ENCODE peak calls at places on chromosomes 2 and 18, in five cellular contexts. R, V, S, P and K are unnamed samples.

GRCh38 chr2:159174759-159175158 is 111.7 kb downstream of the WDSUB1 start:
- DNase-seq in R (no peak), V (no peak), S (no peak), P (no peak), K (no peak)

GRCh38 chr2:226981731-226982373 is 146.0 kb downstream of the RHBDD1 start:
- DNase-seq in R (no peak), V (no peak), S (no peak), P (no peak), K (no peak)

GRCh38 chr2:231614559-231615057 is 21.9 kb downstream of the TEX44 start:
- DNase-seq in R (peak; percentile 57), V (no peak), S (no peak), P (no peak), K (no peak)

GRCh38 chr2:28810384-28811285 is at the start of gene SPDYA:
- DNase-seq in R (peak; percentile 80), V (no peak), S (no peak), P (peak; percentile 70), K (peak; percentile 80)

GRCh38 chr2:121103969-121104368 is 181.0 kb downstream of the TFCP2L1 start:
- DNase-seq in R (no peak), V (no peak), S (no peak), P (no peak), K (no peak)

GRCh38 chr2:134229540-134229939 is 24.3 kb upstream of the MGAT5 start:
- DNase-seq in R (no peak), V (no peak), S (no peak), P (no peak), K (no peak)

GRCh38 chr2:20194097-20194989 is 30.6 kb downstream of the SDC1 start:
- DNase-seq in R (no peak), V (no peak), S (no peak), P (no peak), K (no peak)

GRCh38 chr18:32093106-32093511 is 1.4 kb downstream of the RNF138 start:
- DNase-seq in R (peak; percentile 73), V (no peak), S (no peak), P (peak; percentile 67), K (peak; percentile 69)

GRCh38 chr2:119864318-119864717 is 104.6 kb downstream of the PTPN4 start:
- DNase-seq in R (peak; percentile 49), V (no peak), S (no peak), P (no peak), K (no peak)

GRCh38 chr18:77530732-77531131 is 281.1 kb downstream of the GALR1 start:
- DNase-seq in R (no peak), V (no peak), S (no peak), P (no peak), K (no peak)

GRCh38 chr2:206218792-206219509 is 55.5 kb upstream of the ZDBF2 start:
- DNase-seq in R (no peak), V (no peak), S (no peak), P (no peak), K (no peak)

GRCh38 chr2:74080346-74080745 is 67.4 kb downstream of the BOLA3 start:
- DNase-seq in R (no peak), V (no peak), S (no peak), P (no peak), K (peak; percentile 27)
- TF ChIP-seq CTCF in R (no peak), V (no peak), S (peak; percentile 10), P (no peak), K (peak; percentile 45)

GRCh38 chr2:31411771-31412170 is 2.8 kb downstream of the XDH start:
- DNase-seq in R (no peak), V (no peak), S (no peak), P (no peak), K (no peak)

GRCh38 chr2:31413876-31414550 is 529 bp downstream of the XDH start:
- DNase-seq in R (no peak), V (no peak), S (no peak), P (no peak), K (no peak)

GRCh38 chr2:31415421-31415820 is 879 bp upstream of the XDH start:
- DNase-seq in R (no peak), V (no peak), S (peak; percentile 82), P (no peak), K (no peak)

GRCh38 chr2:31413025-31413424 is 1.5 kb downstream of the XDH start:
- DNase-seq in R (no peak), V (no peak), S (peak; percentile 46), P (no peak), K (peak; percentile 70)

GRCh38 chr2:31414601-31415241 is at the start of gene XDH:
- DNase-seq in R (no peak), V (no peak), S (no peak), P (no peak), K (no peak)
- H3K4me3 ChIP-seq in R (no peak within 1 kb of the TSS), V (no peak within 1 kb of the TSS), S (no peak within 1 kb of the TSS), P (no peak within 1 kb of the TSS), K (no peak within 1 kb of the TSS)

GRCh38 chr2:236321430-236321829 is 57.2 kb upstream of the ASB18 start:
- DNase-seq in R (no peak), V (no peak), S (no peak), P (no peak), K (no peak)

GRCh38 chr2:236317938-236318396 is 53.8 kb upstream of the ASB18 start:
- DNase-seq in R (no peak), V (no peak), S (no peak), P (no peak), K (no peak)

GRCh38 chr2:236318401-236318800 is 54.2 kb upstream of the ASB18 start:
- DNase-seq in R (no peak), V (no peak), S (no peak), P (no peak), K (no peak)

GRCh38 chr2:236319036-236319435 is 54.8 kb upstream of the ASB18 start:
- DNase-seq in R (no peak), V (no peak), S (no peak), P (no peak), K (no peak)
- TF ChIP-seq CTCF in R (no peak), V (no peak), S (no peak), P (no peak), K (no peak)

GRCh38 chr18:45958730-45959129 is 8.4 kb downstream of the EPG5 start:
- DNase-seq in R (no peak), V (no peak), S (no peak), P (no peak), K (no peak)
- H3K4me3 ChIP-seq in R (no peak overlapping the region), V (no peak overlapping the region), S (no peak overlapping the region), P (no peak overlapping the region), K (no peak overlapping the region)

GRCh38 chr2:220077488-220077887 is 450.1 kb downstream of the SLC4A3 start:
- DNase-seq in R (no peak), V (no peak), S (peak; percentile 34), P (peak; percentile 72), K (peak; percentile 75)

GRCh38 chr2:220078439-220078838 is 451.0 kb downstream of the SLC4A3 start:
- DNase-seq in R (no peak), V (no peak), S (peak; percentile 12), P (peak; percentile 43), K (peak; percentile 7)

GRCh38 chr2:220075835-220076234 is 448.4 kb downstream of the SLC4A3 start:
- DNase-seq in R (no peak), V (no peak), S (no peak), P (no peak), K (no peak)

GRCh38 chr2:220079595-220079994 is 452.2 kb downstream of the SLC4A3 start:
- DNase-seq in R (no peak), V (no peak), S (no peak), P (no peak), K (no peak)

GRCh38 chr2:220076734-220077133 is 449.3 kb downstream of the SLC4A3 start:
- DNase-seq in R (no peak), V (no peak), S (peak; percentile 69), P (peak; percentile 79), K (peak; percentile 86)
- TF ChIP-seq CTCF in R (no peak), V (no peak), S (peak; percentile 76), P (peak; percentile 67), K (peak; percentile 86)

GRCh38 chr18:10558967-10559298 is 33.1 kb downstream of the NAPG start:
- DNase-seq in R (no peak), V (no peak), S (no peak), P (no peak), K (no peak)

GRCh38 chr18:10558243-10558966 is 32.6 kb downstream of the NAPG start:
- DNase-seq in R (no peak), V (no peak), S (no peak), P (no peak), K (no peak)

GRCh38 chr18:10557085-10557677 is 31.4 kb downstream of the NAPG start:
- DNase-seq in R (no peak), V (no peak), S (no peak), P (no peak), K (no peak)

GRCh38 chr18:10560457-10561045 is 34.7 kb downstream of the NAPG start:
- DNase-seq in R (peak; percentile 78), V (peak; percentile 36), S (no peak), P (peak; percentile 72), K (peak; percentile 88)

GRCh38 chr18:10559566-10560456 is 34.0 kb downstream of the NAPG start:
- DNase-seq in R (peak; percentile 21), V (no peak), S (no peak), P (no peak), K (peak; percentile 20)
- H3K4me3 ChIP-seq in R (no peak overlapping the region), V (no peak overlapping the region), S (no peak overlapping the region), P (peak overlapping the region; percentile 21), K (peak overlapping the region; percentile 42)